ENCODE peak calls at places on chromosomes 1 and 21, in seven cellular contexts. One of them, this sample, is unnamed.

GRCh38 chr1:208257326-208257725 is 13.1 kb upstream of the PLXNA2 start:
- DNase-seq in brain microvascular endothelial cell: no peak
- DNase-seq in cardiac muscle cell: no peak
- DNase-seq in fibroblast of the aortic adventitia: no peak
- DNase-seq in dorsolateral prefrontal cortex: no peak
- DNase-seq in lung: no peak
- DNase-seq in astrocyte of the spinal cord: no peak
- DNase-seq in this sample: no peak

GRCh38 chr21:16770279-16770678 is 742.6 kb upstream of the CXADR start:
- DNase-seq in cardiac muscle cell: no peak
- DNase-seq in astrocyte of the spinal cord: peak
- DNase-seq in fibroblast of the aortic adventitia: no peak
- DNase-seq in lung: no peak
- DNase-seq in brain microvascular endothelial cell: no peak
- DNase-seq in dorsolateral prefrontal cortex: no peak
- DNase-seq in this sample: no peak

GRCh38 chr1:198856601-198857000 is 217.8 kb downstream of the PTPRC start:
- DNase-seq in brain microvascular endothelial cell: no peak
- DNase-seq in astrocyte of the spinal cord: no peak
- DNase-seq in lung: no peak
- DNase-seq in dorsolateral prefrontal cortex: no peak
- DNase-seq in fibroblast of the aortic adventitia: no peak
- DNase-seq in cardiac muscle cell: no peak
- DNase-seq in this sample: no peak

GRCh38 chr1:181073638-181074037 is 14.9 kb upstream of the IER5 start:
- DNase-seq in cardiac muscle cell: peak
- DNase-seq in astrocyte of the spinal cord: peak
- DNase-seq in dorsolateral prefrontal cortex: no peak
- DNase-seq in lung: no peak
- DNase-seq in brain microvascular endothelial cell: peak
- DNase-seq in fibroblast of the aortic adventitia: peak
- DNase-seq in this sample: no peak

GRCh38 chr1:91872560-91873081 is 13.3 kb downstream of the TGFBR3 start:
- DNase-seq in cardiac muscle cell: no peak
- DNase-seq in astrocyte of the spinal cord: peak
- DNase-seq in dorsolateral prefrontal cortex: no peak
- DNase-seq in lung: no peak
- DNase-seq in fibroblast of the aortic adventitia: no peak
- DNase-seq in brain microvascular endothelial cell: no peak
- DNase-seq in this sample: no peak

GRCh38 chr1:207579436-207579799 is 65.5 kb upstream of the CR1L start:
- DNase-seq in cardiac muscle cell: peak
- DNase-seq in dorsolateral prefrontal cortex: peak
- DNase-seq in lung: peak
- DNase-seq in astrocyte of the spinal cord: peak
- DNase-seq in fibroblast of the aortic adventitia: peak
- DNase-seq in brain microvascular endothelial cell: peak
- DNase-seq in this sample: peak

GRCh38 chr1:4161271-4162006 is 261.4 kb upstream of the C1orf174 start:
- DNase-seq in lung: no peak
- DNase-seq in dorsolateral prefrontal cortex: no peak
- DNase-seq in cardiac muscle cell: no peak
- DNase-seq in astrocyte of the spinal cord: no peak
- DNase-seq in brain microvascular endothelial cell: no peak
- DNase-seq in fibroblast of the aortic adventitia: no peak
- DNase-seq in this sample: no peak

GRCh38 chr1:45846931-45847330 is 43.5 kb downstream of the MAST2 start:
- DNase-seq in astrocyte of the spinal cord: peak
- DNase-seq in fibroblast of the aortic adventitia: peak
- DNase-seq in dorsolateral prefrontal cortex: no peak
- DNase-seq in cardiac muscle cell: peak
- DNase-seq in lung: no peak
- DNase-seq in brain microvascular endothelial cell: peak
- DNase-seq in this sample: no peak

GRCh38 chr1:176847052-176847451 is 317.5 kb downstream of the ASTN1 start:
- DNase-seq in fibroblast of the aortic adventitia: peak
- DNase-seq in brain microvascular endothelial cell: no peak
- DNase-seq in dorsolateral prefrontal cortex: no peak
- DNase-seq in lung: no peak
- DNase-seq in astrocyte of the spinal cord: no peak
- DNase-seq in cardiac muscle cell: no peak
- DNase-seq in this sample: no peak

GRCh38 chr1:224884428-224884827 is 45.0 kb upstream of the DNAH14 start:
- DNase-seq in cardiac muscle cell: peak
- DNase-seq in lung: no peak
- DNase-seq in brain microvascular endothelial cell: no peak
- DNase-seq in astrocyte of the spinal cord: no peak
- DNase-seq in fibroblast of the aortic adventitia: peak
- DNase-seq in dorsolateral prefrontal cortex: no peak
- DNase-seq in this sample: no peak

DNA sequence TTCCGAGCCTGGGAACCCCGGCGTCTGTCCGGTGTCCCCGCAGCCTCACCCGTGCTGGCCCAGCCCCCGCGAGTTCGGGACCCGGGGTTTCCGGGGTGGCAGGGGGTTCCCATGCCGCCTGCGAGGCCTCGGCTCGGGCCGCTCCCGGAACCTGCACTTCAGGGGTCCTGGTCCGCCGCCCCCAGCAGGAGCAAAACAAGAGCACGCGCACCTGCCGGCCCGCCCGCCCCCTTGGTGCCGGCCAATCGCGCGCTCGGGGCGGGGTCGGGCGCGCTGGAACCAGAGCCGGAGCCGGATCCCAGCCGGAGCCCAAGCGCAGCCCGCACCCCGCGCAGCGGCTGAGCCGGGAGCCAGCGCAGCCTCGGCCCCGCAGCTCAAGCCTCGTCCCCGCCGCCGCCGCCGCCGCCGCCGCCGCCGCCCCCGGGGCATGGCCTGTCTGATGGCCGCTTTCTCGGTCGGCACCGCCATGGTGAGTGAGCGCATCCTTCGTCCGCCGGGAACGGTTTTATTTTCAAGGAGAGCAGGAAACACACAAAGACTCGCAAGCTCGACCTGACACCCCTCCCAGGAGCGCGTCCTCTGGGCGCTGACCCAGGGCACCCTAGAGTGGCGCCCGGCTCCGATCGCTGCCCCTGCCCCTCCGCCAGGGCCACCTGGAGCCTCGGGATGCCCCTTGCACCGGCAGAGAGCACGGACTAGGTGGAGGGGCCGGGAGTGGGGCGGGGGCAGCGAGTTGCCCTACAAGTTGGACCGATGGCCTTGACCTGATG is at the start of gene ABCG1:
- DNase-seq in dorsolateral prefrontal cortex: no peak
- DNase-seq in brain microvascular endothelial cell: no peak
- DNase-seq in fibroblast of the aortic adventitia: no peak
- DNase-seq in cardiac muscle cell: peak
- DNase-seq in astrocyte of the spinal cord: no peak
- DNase-seq in lung: no peak
- DNase-seq in this sample: peak
- TF ChIP-seq CTCF in dorsolateral prefrontal cortex: no peak
- TF ChIP-seq CTCF in brain microvascular endothelial cell: no peak
- TF ChIP-seq CTCF in fibroblast of the aortic adventitia: no peak
- TF ChIP-seq CTCF in cardiac muscle cell: no peak
- TF ChIP-seq CTCF in astrocyte of the spinal cord: no peak
- TF ChIP-seq CTCF in lung: no peak
- TF ChIP-seq CTCF in this sample: no peak

DNA sequence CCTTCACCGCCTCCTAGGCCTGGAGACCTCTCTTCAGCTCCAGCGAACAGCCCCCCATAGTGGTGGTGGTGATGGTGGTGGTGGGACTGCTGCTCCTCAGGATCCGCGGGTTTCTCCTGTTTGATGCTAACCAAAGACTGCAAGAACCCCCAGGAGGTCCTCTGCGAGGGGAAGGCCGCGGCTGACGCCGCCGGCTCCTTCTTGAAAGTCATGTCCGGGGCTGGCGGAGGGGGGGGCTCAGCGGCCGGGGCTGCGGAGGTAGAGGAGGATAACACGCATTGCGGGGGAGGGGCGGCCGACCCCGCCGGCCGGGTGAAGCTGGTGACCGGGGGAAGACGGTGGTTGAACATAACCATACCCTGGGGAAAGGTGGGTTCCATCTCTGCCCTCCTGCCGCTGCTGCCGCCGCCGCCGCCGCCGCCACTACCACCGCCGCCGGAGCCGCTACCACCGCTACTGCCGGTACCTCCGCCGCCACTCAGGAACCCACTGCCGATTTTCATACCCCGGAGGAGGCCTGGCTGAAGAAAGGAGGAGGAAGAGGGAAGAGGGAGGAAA is 554 bp downstream of the ZNF281 start:
- DNase-seq in fibroblast of the aortic adventitia: peak
- DNase-seq in cardiac muscle cell: peak
- DNase-seq in astrocyte of the spinal cord: peak
- DNase-seq in lung: no peak
- DNase-seq in brain microvascular endothelial cell: peak
- DNase-seq in dorsolateral prefrontal cortex: peak
- DNase-seq in this sample: no peak
- TF ChIP-seq CTCF in fibroblast of the aortic adventitia: peak
- TF ChIP-seq CTCF in cardiac muscle cell: no peak
- TF ChIP-seq CTCF in astrocyte of the spinal cord: peak
- TF ChIP-seq CTCF in lung: no peak
- TF ChIP-seq CTCF in brain microvascular endothelial cell: peak
- TF ChIP-seq CTCF in dorsolateral prefrontal cortex: no peak
- TF ChIP-seq CTCF in this sample: no peak

GRCh38 chr1:87983841-87984240 is 655.2 kb downstream of the LMO4 start:
- DNase-seq in dorsolateral prefrontal cortex: no peak
- DNase-seq in cardiac muscle cell: peak
- DNase-seq in fibroblast of the aortic adventitia: peak
- DNase-seq in astrocyte of the spinal cord: no peak
- DNase-seq in brain microvascular endothelial cell: no peak
- DNase-seq in lung: no peak
- DNase-seq in this sample: no peak

GRCh38 chr1:87989346-87989745 is 660.7 kb downstream of the LMO4 start:
- DNase-seq in cardiac muscle cell: no peak
- DNase-seq in fibroblast of the aortic adventitia: no peak
- DNase-seq in dorsolateral prefrontal cortex: no peak
- DNase-seq in lung: no peak
- DNase-seq in astrocyte of the spinal cord: no peak
- DNase-seq in brain microvascular endothelial cell: no peak
- DNase-seq in this sample: no peak

GRCh38 chr1:87981810-87982209 is 653.1 kb downstream of the LMO4 start:
- DNase-seq in lung: no peak
- DNase-seq in fibroblast of the aortic adventitia: no peak
- DNase-seq in dorsolateral prefrontal cortex: no peak
- DNase-seq in brain microvascular endothelial cell: no peak
- DNase-seq in cardiac muscle cell: no peak
- DNase-seq in astrocyte of the spinal cord: no peak
- DNase-seq in this sample: no peak

GRCh38 chr1:87985071-87985470 is 656.4 kb downstream of the LMO4 start:
- DNase-seq in fibroblast of the aortic adventitia: no peak
- DNase-seq in dorsolateral prefrontal cortex: no peak
- DNase-seq in astrocyte of the spinal cord: no peak
- DNase-seq in brain microvascular endothelial cell: no peak
- DNase-seq in lung: no peak
- DNase-seq in cardiac muscle cell: no peak
- DNase-seq in this sample: no peak

DNA sequence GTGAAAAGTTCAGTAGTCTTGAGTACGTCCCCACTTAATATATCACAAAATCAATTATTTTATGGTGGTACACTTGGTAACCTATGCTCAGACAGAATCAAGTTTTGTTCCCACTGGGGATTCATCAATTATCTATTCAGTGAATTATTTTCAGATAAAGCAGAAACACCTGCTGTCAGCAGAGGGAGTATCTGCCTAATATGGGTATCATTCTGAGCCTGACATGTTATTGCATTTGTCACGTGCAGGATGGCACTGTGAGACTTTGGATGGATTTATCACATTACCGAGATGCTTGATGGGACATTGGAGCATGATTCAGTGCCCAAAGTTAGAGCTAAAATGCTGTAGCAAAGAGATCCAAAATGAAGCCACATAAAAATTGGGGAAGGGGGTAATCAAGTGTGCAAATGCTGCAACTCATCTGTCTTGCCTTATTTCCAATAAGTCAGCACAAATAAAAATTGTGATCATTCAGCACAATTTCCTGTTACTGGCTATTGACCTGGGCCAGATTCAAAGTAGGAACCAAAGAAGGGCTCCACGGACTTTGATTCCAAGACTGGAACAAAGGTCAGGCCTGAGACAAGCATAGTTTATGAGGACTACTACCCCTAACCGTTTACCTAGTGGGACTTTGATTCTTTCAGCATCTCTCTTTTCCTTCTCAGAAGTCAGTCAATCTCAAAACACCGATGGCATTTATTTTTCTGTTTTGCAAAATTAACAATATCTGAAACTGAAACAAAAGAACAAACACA is 657.7 kb downstream of the LMO4 start:
- DNase-seq in fibroblast of the aortic adventitia: no peak
- DNase-seq in cardiac muscle cell: no peak
- DNase-seq in astrocyte of the spinal cord: no peak
- DNase-seq in dorsolateral prefrontal cortex: no peak
- DNase-seq in lung: no peak
- DNase-seq in brain microvascular endothelial cell: no peak
- DNase-seq in this sample: no peak
- TF ChIP-seq CTCF in fibroblast of the aortic adventitia: no peak
- TF ChIP-seq CTCF in cardiac muscle cell: no peak
- TF ChIP-seq CTCF in astrocyte of the spinal cord: no peak
- TF ChIP-seq CTCF in dorsolateral prefrontal cortex: no peak
- TF ChIP-seq CTCF in lung: no peak
- TF ChIP-seq CTCF in brain microvascular endothelial cell: no peak
- TF ChIP-seq CTCF in this sample: no peak

GRCh38 chr1:17559618-17560419 is 20.3 kb downstream of the ARHGEF10L start:
- DNase-seq in brain microvascular endothelial cell: no peak
- DNase-seq in lung: no peak
- DNase-seq in cardiac muscle cell: no peak
- DNase-seq in fibroblast of the aortic adventitia: no peak
- DNase-seq in astrocyte of the spinal cord: no peak
- DNase-seq in dorsolateral prefrontal cortex: no peak
- DNase-seq in this sample: no peak

GRCh38 chr1:17557986-17558385 is 18.5 kb downstream of the ARHGEF10L start:
- DNase-seq in lung: no peak
- DNase-seq in dorsolateral prefrontal cortex: no peak
- DNase-seq in fibroblast of the aortic adventitia: no peak
- DNase-seq in astrocyte of the spinal cord: no peak
- DNase-seq in brain microvascular endothelial cell: no peak
- DNase-seq in cardiac muscle cell: no peak
- DNase-seq in this sample: no peak

GRCh38 chr1:17558954-17559617 is 19.6 kb downstream of the ARHGEF10L start:
- DNase-seq in lung: no peak
- DNase-seq in brain microvascular endothelial cell: no peak
- DNase-seq in dorsolateral prefrontal cortex: no peak
- DNase-seq in astrocyte of the spinal cord: no peak
- DNase-seq in cardiac muscle cell: no peak
- DNase-seq in fibroblast of the aortic adventitia: no peak
- DNase-seq in this sample: no peak

GRCh38 chr1:17561252-17561558 is 21.7 kb downstream of the ARHGEF10L start:
- DNase-seq in dorsolateral prefrontal cortex: no peak
- DNase-seq in astrocyte of the spinal cord: peak
- DNase-seq in fibroblast of the aortic adventitia: no peak
- DNase-seq in lung: no peak
- DNase-seq in cardiac muscle cell: no peak
- DNase-seq in brain microvascular endothelial cell: no peak
- DNase-seq in this sample: no peak

DNA sequence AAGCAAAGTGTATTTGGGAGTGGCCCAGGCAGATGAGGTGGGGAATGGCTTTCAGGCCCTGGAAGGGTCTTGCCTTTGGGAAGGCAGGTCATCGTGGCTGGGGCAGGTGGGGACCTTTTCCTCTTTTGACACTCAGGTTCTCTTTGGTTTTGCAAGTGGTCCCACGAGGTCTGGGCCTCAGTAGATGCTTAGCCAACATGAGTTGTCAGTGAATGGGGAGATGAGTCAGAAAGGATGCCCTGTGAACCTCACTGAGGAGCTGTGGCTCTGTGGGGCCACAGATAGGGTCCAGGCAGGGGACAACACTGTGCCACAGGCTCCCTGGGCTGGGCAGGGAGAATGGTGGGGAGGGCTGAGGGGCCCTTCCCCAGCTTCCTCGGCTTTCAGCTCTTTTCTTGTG is 19.0 kb downstream of the ARHGEF10L start:
- DNase-seq in astrocyte of the spinal cord: no peak
- DNase-seq in cardiac muscle cell: no peak
- DNase-seq in fibroblast of the aortic adventitia: no peak
- DNase-seq in dorsolateral prefrontal cortex: no peak
- DNase-seq in lung: no peak
- DNase-seq in brain microvascular endothelial cell: no peak
- DNase-seq in this sample: no peak
- TF ChIP-seq CTCF in astrocyte of the spinal cord: no peak
- TF ChIP-seq CTCF in cardiac muscle cell: no peak
- TF ChIP-seq CTCF in fibroblast of the aortic adventitia: no peak
- TF ChIP-seq CTCF in dorsolateral prefrontal cortex: no peak
- TF ChIP-seq CTCF in lung: no peak
- TF ChIP-seq CTCF in brain microvascular endothelial cell: no peak
- TF ChIP-seq CTCF in this sample: no peak

This sample was measured in natural killer cell.